ENCODE peak calls at places on chromosomes 12 and 14, in eight cellular contexts. One of them, this sample, is unnamed.

GRCh38 chr14:86999076-86999475 is 993.9 kb downstream of the GALC start:
- DNase-seq in GM04503: peak; percentile 29
- DNase-seq in T-helper 2 cell: no peak
- DNase-seq in heart left ventricle: no peak
- DNase-seq in endodermal cell: no peak
- DNase-seq in stimulated activated CD4-positive, alpha-beta T cell treated with anti-CD3 and anti-CD28 coated beads, Interleukin-4, amount 100 ng/mL, for 1 hour: no peak
- DNase-seq in lower lobe of right lung: no peak
- DNase-seq in pancreas: no peak
- DNase-seq in this sample: no peak

GRCh38 chr14:39491134-39491541 is 58.9 kb upstream of the FBXO33 start:
- DNase-seq in lower lobe of right lung: no peak
- DNase-seq in GM04503: no peak
- DNase-seq in stimulated activated CD4-positive, alpha-beta T cell treated with anti-CD3 and anti-CD28 coated beads, Interleukin-4, amount 100 ng/mL, for 1 hour: no peak
- DNase-seq in T-helper 2 cell: no peak
- DNase-seq in endodermal cell: no peak
- DNase-seq in heart left ventricle: no peak
- DNase-seq in pancreas: no peak
- DNase-seq in this sample: no peak

GRCh38 chr12:124744659-124745467 is 118.8 kb downstream of the SCARB1 start:
- DNase-seq in stimulated activated CD4-positive, alpha-beta T cell treated with anti-CD3 and anti-CD28 coated beads, Interleukin-4, amount 100 ng/mL, for 1 hour: no peak
- DNase-seq in endodermal cell: peak; percentile 90
- DNase-seq in heart left ventricle: no peak
- DNase-seq in T-helper 2 cell: no peak
- DNase-seq in pancreas: no peak
- DNase-seq in GM04503: no peak
- DNase-seq in lower lobe of right lung: no peak
- DNase-seq in this sample: no peak

GRCh38 chr12:63397807-63398206 is 246.8 kb upstream of the AVPR1A start:
- DNase-seq in stimulated activated CD4-positive, alpha-beta T cell treated with anti-CD3 and anti-CD28 coated beads, Interleukin-4, amount 100 ng/mL, for 1 hour: no peak
- DNase-seq in endodermal cell: no peak
- DNase-seq in T-helper 2 cell: no peak
- DNase-seq in GM04503: no peak
- DNase-seq in pancreas: no peak
- DNase-seq in lower lobe of right lung: no peak
- DNase-seq in heart left ventricle: no peak
- DNase-seq in this sample: no peak

GRCh38 chr12:130075497-130076076 is 86.7 kb upstream of the FZD10 start:
- DNase-seq in heart left ventricle: no peak
- DNase-seq in lower lobe of right lung: no peak
- DNase-seq in GM04503: no peak
- DNase-seq in T-helper 2 cell: no peak
- DNase-seq in stimulated activated CD4-positive, alpha-beta T cell treated with anti-CD3 and anti-CD28 coated beads, Interleukin-4, amount 100 ng/mL, for 1 hour: no peak
- DNase-seq in endodermal cell: peak; percentile 87
- DNase-seq in pancreas: no peak
- DNase-seq in this sample: no peak

GRCh38 chr12:109563291-109564284 is 9.7 kb downstream of the MMAB start:
- DNase-seq in stimulated activated CD4-positive, alpha-beta T cell treated with anti-CD3 and anti-CD28 coated beads, Interleukin-4, amount 100 ng/mL, for 1 hour: no peak
- DNase-seq in endodermal cell: no peak
- DNase-seq in lower lobe of right lung: no peak
- DNase-seq in T-helper 2 cell: no peak
- DNase-seq in pancreas: no peak
- DNase-seq in GM04503: no peak
- DNase-seq in heart left ventricle: peak; percentile 73
- DNase-seq in this sample: no peak

GRCh38 chr14:68843471-68844209 is 50.8 kb upstream of the ZFP36L1 start:
- DNase-seq in T-helper 2 cell: peak; percentile 38
- DNase-seq in stimulated activated CD4-positive, alpha-beta T cell treated with anti-CD3 and anti-CD28 coated beads, Interleukin-4, amount 100 ng/mL, for 1 hour: peak; percentile 79
- DNase-seq in heart left ventricle: peak; percentile 75
- DNase-seq in pancreas: peak; percentile 91
- DNase-seq in endodermal cell: peak; percentile 90
- DNase-seq in GM04503: no peak
- DNase-seq in lower lobe of right lung: peak; percentile 85
- DNase-seq in this sample: peak; percentile 25

GRCh38 chr12:104280703-104281458 is 22.7 kb upstream of the EID3 start:
- DNase-seq in stimulated activated CD4-positive, alpha-beta T cell treated with anti-CD3 and anti-CD28 coated beads, Interleukin-4, amount 100 ng/mL, for 1 hour: no peak
- DNase-seq in pancreas: no peak
- DNase-seq in lower lobe of right lung: no peak
- DNase-seq in GM04503: peak; percentile 95
- DNase-seq in T-helper 2 cell: no peak
- DNase-seq in heart left ventricle: no peak
- DNase-seq in endodermal cell: no peak
- DNase-seq in this sample: no peak

GRCh38 chr14:62501021-62501750 is 544.1 kb downstream of the KCNH5 start:
- DNase-seq in heart left ventricle: no peak
- DNase-seq in lower lobe of right lung: no peak
- DNase-seq in pancreas: no peak
- DNase-seq in endodermal cell: no peak
- DNase-seq in GM04503: no peak
- DNase-seq in T-helper 2 cell: no peak
- DNase-seq in stimulated activated CD4-positive, alpha-beta T cell treated with anti-CD3 and anti-CD28 coated beads, Interleukin-4, amount 100 ng/mL, for 1 hour: no peak
- DNase-seq in this sample: no peak

GRCh38 chr12:117152793-117153775 is 37.2 kb downstream of the FBXO21 start:
- DNase-seq in endodermal cell: no peak
- DNase-seq in pancreas: no peak
- DNase-seq in lower lobe of right lung: no peak
- DNase-seq in stimulated activated CD4-positive, alpha-beta T cell treated with anti-CD3 and anti-CD28 coated beads, Interleukin-4, amount 100 ng/mL, for 1 hour: no peak
- DNase-seq in T-helper 2 cell: no peak
- DNase-seq in GM04503: no peak
- DNase-seq in heart left ventricle: peak; percentile 52
- DNase-seq in this sample: no peak

GRCh38 chr12:10362828-10363664 is 26.8 kb downstream of the KLRK1 start:
- DNase-seq in endodermal cell: peak; percentile 51
- DNase-seq in T-helper 2 cell: no peak
- DNase-seq in GM04503: no peak
- DNase-seq in lower lobe of right lung: no peak
- DNase-seq in pancreas: no peak
- DNase-seq in heart left ventricle: no peak
- DNase-seq in stimulated activated CD4-positive, alpha-beta T cell treated with anti-CD3 and anti-CD28 coated beads, Interleukin-4, amount 100 ng/mL, for 1 hour: no peak
- DNase-seq in this sample: no peak

GRCh38 chr14:31263485-31264133 is 56.0 kb upstream of the HECTD1 start:
- DNase-seq in endodermal cell: peak; percentile 61
- DNase-seq in GM04503: peak; percentile 100
- DNase-seq in stimulated activated CD4-positive, alpha-beta T cell treated with anti-CD3 and anti-CD28 coated beads, Interleukin-4, amount 100 ng/mL, for 1 hour: no peak
- DNase-seq in T-helper 2 cell: no peak
- DNase-seq in pancreas: no peak
- DNase-seq in lower lobe of right lung: no peak
- DNase-seq in heart left ventricle: peak; percentile 29
- DNase-seq in this sample: no peak

GRCh38 chr14:68633131-68633991 is 159.5 kb downstream of the ZFP36L1 start:
- DNase-seq in pancreas: no peak
- DNase-seq in GM04503: no peak
- DNase-seq in lower lobe of right lung: no peak
- DNase-seq in endodermal cell: peak; percentile 30
- DNase-seq in T-helper 2 cell: no peak
- DNase-seq in stimulated activated CD4-positive, alpha-beta T cell treated with anti-CD3 and anti-CD28 coated beads, Interleukin-4, amount 100 ng/mL, for 1 hour: no peak
- DNase-seq in heart left ventricle: peak; percentile 66
- DNase-seq in this sample: no peak

GRCh38 chr14:51277753-51278415 is 37.8 kb downstream of the TMX1 start:
- DNase-seq in pancreas: no peak
- DNase-seq in lower lobe of right lung: no peak
- DNase-seq in GM04503: no peak
- DNase-seq in stimulated activated CD4-positive, alpha-beta T cell treated with anti-CD3 and anti-CD28 coated beads, Interleukin-4, amount 100 ng/mL, for 1 hour: no peak
- DNase-seq in endodermal cell: no peak
- DNase-seq in heart left ventricle: no peak
- DNase-seq in T-helper 2 cell: no peak
- DNase-seq in this sample: no peak

GRCh38 chr14:96176811-96177211 is 27.8 kb upstream of the BDKRB2 start:
- DNase-seq in endodermal cell: no peak
- DNase-seq in lower lobe of right lung: no peak
- DNase-seq in stimulated activated CD4-positive, alpha-beta T cell treated with anti-CD3 and anti-CD28 coated beads, Interleukin-4, amount 100 ng/mL, for 1 hour: no peak
- DNase-seq in T-helper 2 cell: no peak
- DNase-seq in GM04503: peak; percentile 85
- DNase-seq in pancreas: no peak
- DNase-seq in heart left ventricle: no peak
- DNase-seq in this sample: no peak

GRCh38 chr14:105123266-105123665 is 45.3 kb downstream of the JAG2 start:
- DNase-seq in GM04503: no peak
- DNase-seq in pancreas: no peak
- DNase-seq in lower lobe of right lung: no peak
- DNase-seq in heart left ventricle: no peak
- DNase-seq in stimulated activated CD4-positive, alpha-beta T cell treated with anti-CD3 and anti-CD28 coated beads, Interleukin-4, amount 100 ng/mL, for 1 hour: no peak
- DNase-seq in endodermal cell: no peak
- DNase-seq in T-helper 2 cell: no peak
- DNase-seq in this sample: no peak

GRCh38 chr14:73237219-73237785 is at the start of gene PAPLN:
- DNase-seq in T-helper 2 cell: no peak
- DNase-seq in endodermal cell: peak; percentile 77
- DNase-seq in GM04503: no peak
- DNase-seq in heart left ventricle: no peak
- DNase-seq in stimulated activated CD4-positive, alpha-beta T cell treated with anti-CD3 and anti-CD28 coated beads, Interleukin-4, amount 100 ng/mL, for 1 hour: no peak
- DNase-seq in lower lobe of right lung: no peak
- DNase-seq in pancreas: no peak
- DNase-seq in this sample: no peak

GRCh38 chr12:121579190-121579791 is 1.5 kb downstream of the KDM2B start:
- DNase-seq in GM04503: no peak
- DNase-seq in pancreas: peak; percentile 76
- DNase-seq in endodermal cell: peak; percentile 81
- DNase-seq in T-helper 2 cell: peak; percentile 32
- DNase-seq in stimulated activated CD4-positive, alpha-beta T cell treated with anti-CD3 and anti-CD28 coated beads, Interleukin-4, amount 100 ng/mL, for 1 hour: peak; percentile 36
- DNase-seq in lower lobe of right lung: peak; percentile 61
- DNase-seq in heart left ventricle: peak; percentile 46
- DNase-seq in this sample: peak; percentile 33

GRCh38 chr12:132390287-132391076 is 61.1 kb upstream of the GALNT9 start:
- DNase-seq in lower lobe of right lung: no peak
- DNase-seq in T-helper 2 cell: no peak
- DNase-seq in stimulated activated CD4-positive, alpha-beta T cell treated with anti-CD3 and anti-CD28 coated beads, Interleukin-4, amount 100 ng/mL, for 1 hour: no peak
- DNase-seq in GM04503: no peak
- DNase-seq in heart left ventricle: no peak
- DNase-seq in endodermal cell: no peak
- DNase-seq in pancreas: peak; percentile 33
- DNase-seq in this sample: no peak

GRCh38 chr14:105448706-105449111 is 25.9 kb upstream of the CRIP2 start:
- DNase-seq in GM04503: no peak
- DNase-seq in stimulated activated CD4-positive, alpha-beta T cell treated with anti-CD3 and anti-CD28 coated beads, Interleukin-4, amount 100 ng/mL, for 1 hour: peak; percentile 68
- DNase-seq in pancreas: peak; percentile 91
- DNase-seq in T-helper 2 cell: peak; percentile 49
- DNase-seq in endodermal cell: peak; percentile 93
- DNase-seq in heart left ventricle: peak; percentile 80
- DNase-seq in lower lobe of right lung: peak; percentile 79
- DNase-seq in this sample: peak; percentile 36

GRCh38 chr12:90410962-90411361 is 544.0 kb downstream of the CCER1 start:
- DNase-seq in lower lobe of right lung: no peak
- DNase-seq in pancreas: no peak
- DNase-seq in GM04503: no peak
- DNase-seq in heart left ventricle: no peak
- DNase-seq in stimulated activated CD4-positive, alpha-beta T cell treated with anti-CD3 and anti-CD28 coated beads, Interleukin-4, amount 100 ng/mL, for 1 hour: no peak
- DNase-seq in T-helper 2 cell: no peak
- DNase-seq in endodermal cell: no peak
- DNase-seq in this sample: no peak

GRCh38 chr12:16407332-16407731 is 59.9 kb downstream of the MGST1 start:
- DNase-seq in T-helper 2 cell: no peak
- DNase-seq in endodermal cell: no peak
- DNase-seq in stimulated activated CD4-positive, alpha-beta T cell treated with anti-CD3 and anti-CD28 coated beads, Interleukin-4, amount 100 ng/mL, for 1 hour: no peak
- DNase-seq in lower lobe of right lung: no peak
- DNase-seq in heart left ventricle: no peak
- DNase-seq in GM04503: no peak
- DNase-seq in pancreas: no peak
- DNase-seq in this sample: no peak

GRCh38 chr12:105567061-105567460 is 236.6 kb downstream of the C12orf75 start:
- DNase-seq in T-helper 2 cell: no peak
- DNase-seq in endodermal cell: no peak
- DNase-seq in pancreas: no peak
- DNase-seq in GM04503: no peak
- DNase-seq in stimulated activated CD4-positive, alpha-beta T cell treated with anti-CD3 and anti-CD28 coated beads, Interleukin-4, amount 100 ng/mL, for 1 hour: no peak
- DNase-seq in lower lobe of right lung: no peak
- DNase-seq in heart left ventricle: no peak
- DNase-seq in this sample: no peak

GRCh38 chr12:79715308-79715707 is 24.5 kb upstream of the PAWR start:
- DNase-seq in T-helper 2 cell: no peak
- DNase-seq in lower lobe of right lung: no peak
- DNase-seq in endodermal cell: no peak
- DNase-seq in pancreas: no peak
- DNase-seq in stimulated activated CD4-positive, alpha-beta T cell treated with anti-CD3 and anti-CD28 coated beads, Interleukin-4, amount 100 ng/mL, for 1 hour: no peak
- DNase-seq in heart left ventricle: no peak
- DNase-seq in GM04503: no peak
- DNase-seq in this sample: no peak

GRCh38 chr12:119803391-119803791 is 73.7 kb downstream of the CIT start:
- DNase-seq in lower lobe of right lung: no peak
- DNase-seq in T-helper 2 cell: no peak
- DNase-seq in stimulated activated CD4-positive, alpha-beta T cell treated with anti-CD3 and anti-CD28 coated beads, Interleukin-4, amount 100 ng/mL, for 1 hour: no peak
- DNase-seq in heart left ventricle: no peak
- DNase-seq in endodermal cell: peak; percentile 91
- DNase-seq in pancreas: no peak
- DNase-seq in GM04503: no peak
- DNase-seq in this sample: no peak

GRCh38 chr12:120413901-120414695 is 23.8 kb upstream of the COX6A1 start:
- DNase-seq in lower lobe of right lung: no peak
- DNase-seq in pancreas: peak; percentile 73
- DNase-seq in GM04503: no peak
- DNase-seq in heart left ventricle: peak; percentile 25
- DNase-seq in endodermal cell: peak; percentile 95
- DNase-seq in T-helper 2 cell: no peak
- DNase-seq in stimulated activated CD4-positive, alpha-beta T cell treated with anti-CD3 and anti-CD28 coated beads, Interleukin-4, amount 100 ng/mL, for 1 hour: no peak
- DNase-seq in this sample: no peak

GRCh38 chr14:93956514-93957332 is 19.6 kb downstream of the ASB2 start:
- DNase-seq in GM04503: no peak
- DNase-seq in stimulated activated CD4-positive, alpha-beta T cell treated with anti-CD3 and anti-CD28 coated beads, Interleukin-4, amount 100 ng/mL, for 1 hour: no peak
- DNase-seq in pancreas: no peak
- DNase-seq in lower lobe of right lung: no peak
- DNase-seq in heart left ventricle: peak; percentile 76
- DNase-seq in T-helper 2 cell: no peak
- DNase-seq in endodermal cell: no peak
- DNase-seq in this sample: no peak

GRCh38 chr14:52313493-52313881 is 625 bp upstream of the PTGER2 start:
- DNase-seq in endodermal cell: no peak
- DNase-seq in GM04503: no peak
- DNase-seq in lower lobe of right lung: no peak
- DNase-seq in T-helper 2 cell: no peak
- DNase-seq in heart left ventricle: no peak
- DNase-seq in stimulated activated CD4-positive, alpha-beta T cell treated with anti-CD3 and anti-CD28 coated beads, Interleukin-4, amount 100 ng/mL, for 1 hour: no peak
- DNase-seq in pancreas: no peak
- DNase-seq in this sample: no peak

GRCh38 chr12:988616-989015 is 2.4 kb upstream of the ERC1 start:
- DNase-seq in GM04503: no peak
- DNase-seq in heart left ventricle: no peak
- DNase-seq in stimulated activated CD4-positive, alpha-beta T cell treated with anti-CD3 and anti-CD28 coated beads, Interleukin-4, amount 100 ng/mL, for 1 hour: no peak
- DNase-seq in lower lobe of right lung: no peak
- DNase-seq in T-helper 2 cell: no peak
- DNase-seq in endodermal cell: no peak
- DNase-seq in pancreas: no peak
- DNase-seq in this sample: no peak

GRCh38 chr12:47397664-47398281 is 308.1 kb downstream of the RPAP3 start:
- DNase-seq in heart left ventricle: no peak
- DNase-seq in endodermal cell: no peak
- DNase-seq in GM04503: no peak
- DNase-seq in lower lobe of right lung: no peak
- DNase-seq in pancreas: no peak
- DNase-seq in T-helper 2 cell: peak; percentile 49
- DNase-seq in stimulated activated CD4-positive, alpha-beta T cell treated with anti-CD3 and anti-CD28 coated beads, Interleukin-4, amount 100 ng/mL, for 1 hour: no peak
- DNase-seq in this sample: peak; percentile 11